ENCODE peak calls at places on chromosomes 7 and 10, in five cellular contexts. D is A549, K is HepG2, J is upper lobe of left lung, H is GM12878. T is an unnamed sample.

GRCh38 chr10:30170814-30171213 is 111.4 kb upstream of the JCAD start:
- ATAC-seq in D (no peak), K (no peak), J (peak; percentile 50), H (no peak), T (no peak)

GRCh38 chr10:69869291-69869841 is 67.7 kb downstream of the COL13A1 start:
- ATAC-seq in D (peak; percentile 36), K (no peak), J (no peak), H (no peak), T (no peak)

GRCh38 chr10:119703903-119704508 is 21.8 kb upstream of the INPP5F start:
- ATAC-seq in D (no peak), K (no peak), J (no peak), H (peak; percentile 59), T (no peak)

GRCh38 chr10:76874151-76874550 is 763.5 kb downstream of the KCNMA1 start:
- ATAC-seq in D (no peak), K (no peak), J (peak; percentile 92), H (no peak), T (peak; percentile 91)

GRCh38 chr7:108090791-108091460 is 39.2 kb downstream of the LAMB4 start:
- ATAC-seq in D (no peak), K (no peak), J (no peak), H (no peak), T (no peak)

GRCh38 chr7:129906700-129907099 is 46.1 kb downstream of the UBE2H start:
- ATAC-seq in D (peak; percentile 93), K (peak; percentile 62), J (no peak), H (no peak), T (peak; percentile 34)

GRCh38 chr7:112361154-112361553 is 89.1 kb upstream of the IFRD1 start:
- ATAC-seq in D (peak; percentile 52), K (peak; percentile 36), J (peak; percentile 50), H (no peak), T (no peak)

GRCh38 chr7:82433507-82433906 is 10.1 kb downstream of the CACNA2D1 start:
- ATAC-seq in D (no peak), K (no peak), J (no peak), H (peak; percentile 27), T (no peak)

GRCh38 chr10:47206449-47207279 is 93.3 kb upstream of the GDF10 start:
- ATAC-seq in D (no peak), K (no peak), J (no peak), H (peak; percentile 65), T (no peak)

GRCh38 chr10:113965683-113966082 is 78.0 kb upstream of the ADRB1 start:
- ATAC-seq in D (no peak), K (no peak), J (peak; percentile 67), H (peak; percentile 56), T (no peak)

DNA sequence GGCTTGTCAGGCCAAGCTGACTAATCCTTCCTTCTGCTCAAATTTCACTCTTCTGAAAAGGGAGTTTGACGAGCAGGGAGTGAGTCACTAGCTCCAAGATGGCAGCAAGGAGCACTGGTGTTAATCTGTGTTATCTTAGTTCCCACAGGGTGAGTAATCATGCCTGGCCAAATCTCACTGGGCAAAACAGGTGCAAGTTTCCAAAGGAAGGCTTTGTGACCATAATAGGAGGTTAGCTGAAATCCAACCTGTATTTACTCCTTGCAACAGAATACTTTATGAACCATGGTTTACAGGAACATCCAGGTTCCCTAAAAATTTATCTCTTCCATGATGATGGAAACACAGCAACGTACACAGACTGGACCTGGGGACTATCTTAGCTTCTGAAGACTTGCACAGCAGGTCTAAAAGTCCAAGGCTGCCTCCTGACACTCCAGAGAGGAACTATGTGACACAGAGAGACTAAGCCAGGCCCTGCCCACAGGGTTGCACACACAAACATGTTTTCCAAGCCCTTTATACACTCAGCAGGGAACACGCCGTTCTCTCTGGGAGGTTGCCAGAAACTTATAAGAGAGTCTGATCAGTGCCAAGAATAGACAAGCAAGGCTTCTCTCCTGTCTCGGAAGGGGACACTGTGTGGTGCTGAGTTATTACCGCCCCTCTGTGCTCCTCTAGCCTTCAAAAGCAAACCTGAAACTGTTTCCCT is 46.3 kb downstream of the PDK4 start:
- ATAC-seq in D (peak; percentile 85), K (peak; percentile 41), J (peak; percentile 93), H (no peak), T (peak; percentile 98)
- TF ChIP-seq EP300 in D (no peak), K (no peak), J (peak; percentile 94), H (no peak), T (peak; percentile 93)

GRCh38 chr7:98251844-98252639 is at the start of gene TECPR1:
- ATAC-seq in D (peak; percentile 100), K (peak; percentile 98), J (peak; percentile 99), H (peak; percentile 99), T (peak; percentile 100)
- TF ChIP-seq EP300 in D (no peak), K (no peak), J (no peak), H (no peak), T (no peak)

GRCh38 chr7:44768663-44769361 is 20.2 kb downstream of the ZMIZ2 start:
- ATAC-seq in D (peak; percentile 21), K (peak; percentile 9), J (peak; percentile 2), H (peak; percentile 10), T (no peak)
- TF ChIP-seq EP300 in D (no peak), K (no peak), J (no peak), H (no peak), T (no peak)

GRCh38 chr10:99531696-99532050 is 1.1 kb upstream of the NKX2-3 start:
- ATAC-seq in D (no peak), K (no peak), J (no peak), H (no peak), T (no peak)

GRCh38 chr10:99532194-99532593 is 548 bp upstream of the NKX2-3 start:
- ATAC-seq in D (no peak), K (no peak), J (no peak), H (no peak), T (no peak)

GRCh38 chr10:99534456-99534938 is 1.8 kb downstream of the NKX2-3 start:
- ATAC-seq in D (no peak), K (no peak), J (no peak), H (no peak), T (no peak)

GRCh38 chr10:99533496-99534455 is 1.0 kb downstream of the NKX2-3 start:
- ATAC-seq in D (no peak), K (no peak), J (no peak), H (no peak), T (no peak)

DNA sequence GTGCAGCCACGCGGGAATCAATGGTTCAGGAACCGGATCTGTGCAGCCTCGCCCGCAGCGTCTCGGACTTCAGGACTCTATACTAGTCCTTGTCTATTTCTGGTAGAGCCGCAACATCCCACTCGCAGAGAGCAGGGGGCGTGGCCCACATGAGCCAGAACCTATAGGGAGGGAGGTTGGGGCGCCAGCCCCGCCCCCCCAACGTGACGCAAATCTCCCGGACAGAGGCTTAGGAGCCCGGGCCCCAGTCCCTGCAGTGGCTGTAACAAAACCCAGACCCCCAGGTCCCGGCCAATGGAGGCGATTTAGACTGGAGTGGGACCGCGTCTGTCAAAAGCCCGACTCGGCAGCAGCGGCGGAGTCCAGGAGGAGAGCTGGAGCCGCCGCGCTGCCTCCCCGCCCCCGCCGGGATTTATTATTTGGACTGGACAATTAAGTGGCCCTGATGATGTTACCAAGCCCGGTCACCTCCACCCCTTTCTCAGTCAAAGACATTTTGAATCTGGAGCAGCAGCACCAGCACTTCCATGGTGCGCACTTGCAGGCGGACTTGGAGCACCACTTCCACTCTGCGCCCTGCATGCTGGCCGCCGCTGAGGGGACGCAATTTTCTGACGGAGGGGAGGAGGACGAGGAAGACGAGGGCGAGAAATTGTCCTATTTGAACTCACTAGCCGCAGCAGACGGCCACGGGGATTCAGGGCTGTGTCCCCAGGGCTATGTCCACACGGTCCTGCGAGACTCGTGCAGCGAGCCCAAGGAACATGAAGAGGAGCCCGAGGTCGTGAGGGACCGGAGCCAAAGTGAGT is at the start of gene NKX2-3:
- ATAC-seq in D (peak; percentile 90), K (no peak), J (peak; percentile 61), H (peak; percentile 78), T (peak; percentile 30)
- TF ChIP-seq EP300 in D (no peak), K (no peak), J (no peak), H (no peak), T (no peak)

DNA sequence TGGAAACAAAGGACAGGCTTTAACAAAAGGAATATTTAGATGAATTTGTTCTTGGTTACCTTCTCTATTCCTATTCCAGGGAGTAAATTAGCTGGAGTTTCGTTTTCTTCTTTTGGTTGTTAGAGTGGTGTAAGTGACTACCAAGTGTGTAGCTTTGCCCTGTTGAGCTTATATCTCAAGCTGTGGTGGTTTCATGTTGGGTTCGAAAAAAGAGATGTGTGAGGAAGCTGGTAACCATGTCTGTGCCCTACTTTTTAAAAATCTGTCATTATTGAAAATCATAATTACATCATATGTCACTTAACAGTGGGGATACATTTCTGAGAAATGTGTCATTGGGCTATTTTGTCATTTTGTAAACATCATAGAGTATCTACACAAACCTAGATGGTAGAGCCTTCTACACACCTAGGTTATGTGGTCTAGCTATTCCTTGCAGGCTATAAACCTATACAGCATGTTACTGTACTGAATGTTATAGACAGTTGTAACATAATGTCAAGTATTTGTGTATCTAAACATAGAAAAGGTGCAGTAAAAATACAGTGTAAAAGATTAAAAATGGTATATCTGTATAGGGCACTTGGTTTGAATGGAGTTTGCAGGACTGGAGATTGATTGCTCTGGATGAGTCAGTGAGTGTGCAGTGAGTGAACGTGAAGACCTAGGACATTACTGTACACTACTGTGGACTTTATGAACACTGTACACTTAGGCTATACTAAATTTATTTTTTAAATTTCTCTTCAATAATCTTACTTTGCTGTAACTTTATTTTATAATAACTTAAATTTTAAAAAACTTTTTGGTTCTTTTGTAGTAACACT is 90.4 kb downstream of the SEPTIN7 start:
- ATAC-seq in D (no peak), K (no peak), J (no peak), H (no peak), T (no peak)
- TF ChIP-seq EP300 in D (no peak), K (no peak), J (no peak), H (no peak), T (no peak)

DNA sequence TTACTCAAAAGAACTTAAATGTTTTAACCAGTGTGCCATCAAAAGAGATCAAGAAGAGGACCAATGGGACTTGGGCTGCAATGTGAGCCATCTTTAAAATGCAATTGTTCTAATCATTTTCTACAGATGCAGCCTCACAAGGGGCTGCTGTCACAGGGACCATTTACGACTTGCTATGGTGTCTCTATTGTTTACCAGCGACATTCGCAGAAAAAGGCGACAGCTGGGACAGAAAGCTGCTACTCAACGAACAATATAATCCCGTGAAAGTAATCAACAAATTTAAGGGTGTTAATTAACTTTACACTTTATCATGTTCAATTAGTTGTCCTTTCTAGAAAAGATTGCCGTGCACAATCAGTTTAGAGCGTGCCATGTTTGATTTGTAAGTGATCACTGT is 110.9 kb downstream of the HIBADH start:
- ATAC-seq in D (no peak), K (no peak), J (no peak), H (no peak), T (no peak)
- TF ChIP-seq EP300 in D (no peak), K (no peak), J (no peak), H (no peak), T (no peak)

DNA sequence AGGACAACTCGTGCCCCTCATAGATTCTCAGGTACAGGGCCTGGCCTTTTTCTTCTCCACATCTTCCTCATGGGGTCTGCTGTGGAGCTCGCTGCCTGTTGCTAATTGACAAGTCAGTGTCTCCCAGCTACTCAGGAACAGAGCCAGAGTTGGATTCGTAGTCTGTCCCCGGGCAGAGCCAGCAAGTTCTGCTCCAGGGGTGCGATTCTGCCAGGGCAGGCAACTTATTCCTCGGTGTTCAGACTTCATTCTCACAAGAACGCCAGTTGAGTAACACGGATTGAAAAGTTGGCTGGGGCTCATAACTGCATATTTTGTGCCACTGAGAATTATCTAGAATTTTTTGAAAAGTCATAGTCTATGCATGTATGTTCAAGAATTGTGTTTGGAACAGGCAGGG is 336.7 kb upstream of the NPVF start:
- ATAC-seq in D (no peak), K (no peak), J (no peak), H (no peak), T (no peak)
- TF ChIP-seq EP300 in D (no peak), K (no peak), J (no peak), H (no peak), T (no peak)

T was measured in gastroesophageal sphincter.